ENCODE peak calls at places on chromosomes 6 and 20, in ten cellular contexts. S, L, Z, W, O, U, J, E, K and Q are unnamed samples.

GRCh38 chr20:44083220-44083933 is 103.6 kb downstream of the JPH2 start:
- DNase-seq in S (no peak), L (no peak), Z (no peak), W (no peak), O (no peak), U (no peak), J (no peak), E (no peak), K (peak), Q (no peak)

GRCh38 chr6:9732056-9732455 is 682.8 kb downstream of the TFAP2A start:
- DNase-seq in S (no peak), L (no peak), Z (no peak), W (no peak), O (no peak), U (no peak), J (no peak), E (no peak), K (no peak), Q (no peak)

GRCh38 chr6:52253494-52253893 is 9.2 kb upstream of the IL17F start:
- DNase-seq in S (no peak), L (no peak), Z (no peak), W (no peak), O (no peak), U (no peak), J (no peak), E (no peak), K (peak), Q (no peak)

GRCh38 chr6:73364549-73364948 is 2.1 kb downstream of the KHDC3L start:
- DNase-seq in S (no peak), L (no peak), Z (no peak), W (no peak), O (no peak), U (no peak), J (no peak), E (no peak), K (no peak), Q (no peak)

GRCh38 chr6:23445157-23445710 is 680.8 kb upstream of the NRSN1 start:
- DNase-seq in S (no peak), L (peak), Z (no peak), W (no peak), O (no peak), U (no peak), J (no peak), E (no peak), K (no peak), Q (no peak)

GRCh38 chr6:92329416-92329815 is 1089.9 kb downstream of the EPHA7 start:
- DNase-seq in S (no peak), L (peak), Z (no peak), W (no peak), O (no peak), U (no peak), J (no peak), E (no peak), K (no peak), Q (no peak)

GRCh38 chr6:137145421-137145820 is 28.0 kb downstream of the IL22RA2 start:
- DNase-seq in S (no peak), L (no peak), Z (no peak), W (no peak), O (no peak), U (no peak), J (no peak), E (no peak), K (peak), Q (no peak)

GRCh38 chr6:151068761-151069312 is 170.9 kb upstream of the AKAP12 start:
- DNase-seq in S (peak), L (no peak), Z (no peak), W (no peak), O (no peak), U (no peak), J (no peak), E (no peak), K (peak), Q (peak)

GRCh38 chr6:14984454-14984853 is 261.4 kb upstream of the JARID2 start:
- DNase-seq in S (no peak), L (no peak), Z (no peak), W (no peak), O (no peak), U (no peak), J (no peak), E (no peak), K (peak), Q (no peak)

GRCh38 chr20:61911824-61912223 is 153.9 kb downstream of the TAF4 start:
- DNase-seq in S (no peak), L (no peak), Z (no peak), W (no peak), O (no peak), U (no peak), J (no peak), E (no peak), K (no peak), Q (no peak)

GRCh38 chr6:153162172-153162571 is 31.1 kb upstream of the RGS17 start:
- DNase-seq in S (no peak), L (no peak), Z (no peak), W (no peak), O (no peak), U (no peak), J (no peak), E (no peak), K (no peak), Q (no peak)

GRCh38 chr6:41405941-41406340 is 70.5 kb downstream of the NCR2 start:
- DNase-seq in S (no peak), L (no peak), Z (no peak), W (no peak), O (no peak), U (no peak), J (no peak), E (no peak), K (no peak), Q (no peak)

GRCh38 chr6:7058250-7058923 is 49.4 kb upstream of the RREB1 start:
- DNase-seq in S (peak), L (no peak), Z (peak), W (no peak), O (no peak), U (no peak), J (no peak), E (no peak), K (peak), Q (no peak)

GRCh38 chr6:169689247-169689646 is 12.6 kb downstream of the WDR27 start:
- DNase-seq in S (no peak), L (no peak), Z (no peak), W (no peak), O (no peak), U (no peak), J (no peak), E (no peak), K (peak), Q (no peak)

GRCh38 chr20:50295762-50296449 is 105.3 kb downstream of the CEBPB start:
- DNase-seq in S (no peak), L (no peak), Z (no peak), W (no peak), O (no peak), U (no peak), J (no peak), E (no peak), K (no peak), Q (no peak)

GRCh38 chr6:170139531-170139930 is 151.3 kb downstream of the DLL1 start:
- DNase-seq in S (no peak), L (no peak), Z (no peak), W (no peak), O (no peak), U (no peak), J (no peak), E (no peak), K (no peak), Q (peak)

GRCh38 chr20:12966468-12967085 is 42.2 kb upstream of the SPTLC3 start:
- DNase-seq in S (peak), L (peak), Z (peak), W (no peak), O (no peak), U (peak), J (no peak), E (no peak), K (peak), Q (no peak)

GRCh38 chr6:30964075-30964474 is 19.4 kb upstream of the MUC21 start:
- DNase-seq in S (no peak), L (no peak), Z (peak), W (no peak), O (no peak), U (no peak), J (no peak), E (no peak), K (no peak), Q (no peak)

GRCh38 chr20:33915726-33916331 is 77.9 kb upstream of the RALY start:
- DNase-seq in S (no peak), L (no peak), Z (peak), W (peak), O (no peak), U (peak), J (peak), E (peak), K (no peak), Q (no peak)

GRCh38 chr6:91135406-91135805 is 548.5 kb upstream of the MAP3K7 start:
- DNase-seq in S (no peak), L (no peak), Z (no peak), W (no peak), O (no peak), U (no peak), J (no peak), E (no peak), K (no peak), Q (no peak)

DNA sequence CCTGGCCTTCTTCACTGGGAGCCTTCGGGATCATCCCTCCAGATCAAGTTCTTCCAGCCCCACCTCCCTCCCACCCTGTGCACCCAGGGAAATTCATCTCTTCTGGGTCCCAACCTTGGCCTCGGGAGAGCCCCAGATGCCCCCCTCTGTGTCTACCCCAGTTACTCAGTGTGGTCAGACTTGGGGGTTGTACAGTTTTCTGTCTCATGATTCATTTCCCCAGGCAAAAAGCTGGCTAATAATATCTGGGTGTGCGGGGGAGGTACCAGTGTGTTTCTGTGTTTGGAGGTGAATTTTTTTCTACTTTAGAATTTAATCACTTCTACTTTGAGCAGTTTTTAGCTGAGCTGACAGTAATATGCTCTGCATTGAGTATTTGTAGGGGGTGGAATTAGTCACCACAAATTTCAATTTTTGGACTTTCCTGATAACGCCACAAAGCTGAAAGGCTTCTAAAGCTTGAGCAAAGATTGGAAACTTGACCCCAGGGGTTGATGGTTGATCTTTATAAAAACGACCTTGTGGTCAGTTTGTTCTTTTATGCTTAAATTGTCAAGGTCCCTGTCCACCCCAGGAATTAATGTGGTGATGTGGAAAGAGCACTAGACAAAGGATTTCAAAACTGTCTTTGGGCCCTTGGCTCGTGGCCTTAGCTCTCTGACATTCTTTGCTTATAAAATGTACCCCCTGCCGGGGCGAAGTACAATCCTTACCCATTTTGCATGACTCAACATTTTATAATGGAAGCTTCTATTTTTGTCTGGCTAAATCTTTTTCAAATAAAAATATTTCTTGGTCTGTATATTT is 284.7 kb upstream of the TAB2 start:
- DNase-seq in S (peak), L (no peak), Z (peak), W (no peak), O (no peak), U (no peak), J (peak), E (no peak), K (peak), Q (no peak)
- H3K4me3 ChIP-seq in S (peak), L (no peak), Z (peak), W (no peak), O (peak), U (no peak), J (no peak), E (peak), K (peak), Q (no peak)

GRCh38 chr20:3784226-3784853 is 2.2 kb downstream of the CENPB start:
- DNase-seq in S (no peak), L (no peak), Z (no peak), W (no peak), O (no peak), U (no peak), J (no peak), E (no peak), K (peak), Q (no peak)

GRCh38 chr20:3784863-3785239 is 1.7 kb downstream of the CENPB start:
- DNase-seq in S (no peak), L (no peak), Z (no peak), W (no peak), O (no peak), U (no peak), J (no peak), E (no peak), K (no peak), Q (no peak)

GRCh38 chr20:3785240-3786125 is 1.1 kb downstream of the CENPB start:
- DNase-seq in S (no peak), L (peak), Z (peak), W (no peak), O (no peak), U (peak), J (no peak), E (no peak), K (peak), Q (peak)

GRCh38 chr20:3786665-3787639 is at the start of gene CENPB:
- DNase-seq in S (no peak), L (peak), Z (peak), W (peak), O (no peak), U (peak), J (peak), E (peak), K (peak), Q (peak)

GRCh38 chr20:3786126-3786484 is 435 bp downstream of the CENPB start:
- DNase-seq in S (no peak), L (peak), Z (peak), W (peak), O (no peak), U (peak), J (peak), E (peak), K (peak), Q (peak)
- H3K4me3 ChIP-seq in S (peak), L (peak), Z (peak), W (peak), O (peak), U (peak), J (peak), E (peak), K (peak), Q (peak)

GRCh38 chr6:114432380-114432779 is 89.6 kb upstream of the HS3ST5 start:
- DNase-seq in S (no peak), L (no peak), Z (peak), W (no peak), O (no peak), U (peak), J (no peak), E (no peak), K (peak), Q (no peak)
- H3K4me3 ChIP-seq in S (no peak), L (no peak), Z (no peak), W (no peak), O (no peak), U (no peak), J (no peak), E (no peak), K (no peak), Q (no peak)

GRCh38 chr6:13484138-13484708 is 3.2 kb downstream of the GFOD1 start:
- DNase-seq in S (no peak), L (peak), Z (peak), W (no peak), O (no peak), U (no peak), J (no peak), E (no peak), K (no peak), Q (no peak)
- H3K4me3 ChIP-seq in S (no peak), L (peak), Z (peak), W (no peak), O (peak), U (no peak), J (no peak), E (no peak), K (no peak), Q (peak)

GRCh38 chr6:157982580-157983438 is 1.1 kb downstream of the SYNJ2 start:
- DNase-seq in S (no peak), L (peak), Z (peak), W (no peak), O (no peak), U (peak), J (no peak), E (no peak), K (peak), Q (peak)

GRCh38 chr6:157982297-157982579 is 575 bp downstream of the SYNJ2 start:
- DNase-seq in S (no peak), L (peak), Z (peak), W (peak), O (no peak), U (peak), J (peak), E (peak), K (peak), Q (no peak)

GRCh38 chr6:157984165-157984564 is 2.5 kb downstream of the SYNJ2 start:
- DNase-seq in S (no peak), L (no peak), Z (no peak), W (no peak), O (no peak), U (no peak), J (no peak), E (no peak), K (no peak), Q (peak)

GRCh38 chr6:157984686-157985225 is 3.1 kb downstream of the SYNJ2 start:
- DNase-seq in S (no peak), L (no peak), Z (peak), W (no peak), O (no peak), U (no peak), J (no peak), E (no peak), K (no peak), Q (no peak)

DNA sequence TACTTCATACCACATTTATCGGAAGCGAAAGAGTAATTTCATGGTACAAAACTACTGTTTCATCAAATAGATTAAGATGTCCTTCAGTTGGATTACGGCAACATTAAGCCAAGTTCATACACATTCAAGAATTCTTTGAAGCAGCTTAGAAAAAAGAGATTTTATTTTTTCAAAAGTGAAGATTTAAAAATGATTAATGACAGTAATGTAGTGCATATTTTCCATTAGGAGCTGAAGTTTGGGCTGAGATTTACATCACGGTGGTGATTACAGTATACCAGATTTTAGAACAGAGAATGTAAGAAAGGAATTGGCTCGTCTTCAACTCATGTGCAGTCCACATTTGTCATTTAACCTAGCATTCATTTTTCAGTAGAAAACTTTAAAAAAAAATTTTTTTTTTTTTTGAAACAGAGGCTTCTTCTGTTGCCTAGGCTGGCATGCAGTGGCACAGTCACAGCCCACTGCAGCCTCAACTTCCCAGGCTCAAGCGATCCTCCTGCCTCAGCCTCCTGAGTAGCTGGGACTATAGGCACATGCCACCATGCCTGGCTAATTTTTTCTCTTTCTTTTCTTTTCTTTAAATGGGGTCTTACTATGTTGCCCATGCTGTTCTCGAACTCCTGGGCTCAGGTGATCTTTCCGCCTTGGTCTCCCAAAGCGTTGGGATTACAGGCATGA is 1.9 kb downstream of the SYNJ2 start:
- DNase-seq in S (no peak), L (no peak), Z (no peak), W (no peak), O (no peak), U (no peak), J (no peak), E (no peak), K (peak), Q (peak)
- H3K4me3 ChIP-seq in S (peak), L (peak), Z (no peak), W (no peak), O (peak), U (no peak), J (no peak), E (no peak), K (peak), Q (peak)

GRCh38 chr6:106527111-106527510 is 102.2 kb downstream of the RTN4IP1 start:
- DNase-seq in S (no peak), L (no peak), Z (no peak), W (no peak), O (no peak), U (no peak), J (no peak), E (no peak), K (peak), Q (no peak)

GRCh38 chr6:106525885-106526280 is 103.4 kb downstream of the RTN4IP1 start:
- DNase-seq in S (no peak), L (no peak), Z (no peak), W (no peak), O (no peak), U (no peak), J (no peak), E (no peak), K (no peak), Q (no peak)

GRCh38 chr6:106522557-106522956 is 106.7 kb downstream of the RTN4IP1 start:
- DNase-seq in S (no peak), L (no peak), Z (peak), W (no peak), O (no peak), U (no peak), J (no peak), E (no peak), K (no peak), Q (no peak)

GRCh38 chr6:106527979-106528378 is 101.3 kb downstream of the RTN4IP1 start:
- DNase-seq in S (peak), L (peak), Z (no peak), W (no peak), O (no peak), U (no peak), J (no peak), E (no peak), K (peak), Q (no peak)

DNA sequence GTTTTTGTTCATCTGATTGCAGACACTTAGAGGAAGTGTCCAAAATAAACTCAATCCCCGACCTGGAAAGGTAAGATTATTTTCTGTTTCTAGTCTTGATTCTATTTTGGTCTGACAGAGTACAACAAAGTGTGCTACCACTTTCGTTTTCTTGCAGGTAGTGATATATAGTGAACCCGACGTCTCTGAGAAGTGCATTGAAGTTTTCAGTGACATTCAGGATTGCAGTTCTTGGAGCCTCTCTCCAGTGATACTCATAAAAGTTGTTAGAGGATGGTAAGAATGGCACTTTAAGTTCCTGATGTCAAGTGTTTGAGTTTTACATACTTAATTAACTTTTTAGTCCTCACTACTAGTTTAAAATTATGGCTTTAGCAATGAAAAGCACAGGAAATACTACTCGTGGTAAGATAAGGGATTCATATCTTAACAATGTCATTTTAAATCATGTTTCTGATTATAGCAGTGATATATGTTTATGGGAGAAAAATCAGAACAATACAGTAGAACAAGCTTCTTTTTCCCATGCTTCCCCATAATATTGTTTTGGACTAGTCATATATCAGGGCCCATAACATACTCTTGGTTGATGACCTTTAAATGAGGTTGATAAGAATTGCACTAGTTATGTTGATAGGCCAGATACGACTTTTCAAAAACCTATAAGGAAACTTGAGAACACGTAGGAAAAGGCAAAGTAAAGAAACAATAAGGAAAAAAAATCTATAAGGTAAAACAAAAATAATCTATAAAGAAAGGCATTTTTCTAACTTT is 104.0 kb downstream of the RTN4IP1 start:
- DNase-seq in S (no peak), L (peak), Z (peak), W (no peak), O (no peak), U (no peak), J (no peak), E (peak), K (no peak), Q (no peak)
- H3K4me3 ChIP-seq in S (no peak), L (peak), Z (peak), W (peak), O (peak), U (no peak), J (no peak), E (peak), K (no peak), Q (no peak)

GRCh38 chr6:105401247-105402089 is 1.4 kb downstream of the PREP start:
- DNase-seq in S (no peak), L (no peak), Z (peak), W (no peak), O (no peak), U (no peak), J (no peak), E (no peak), K (peak), Q (no peak)
- H3K4me3 ChIP-seq in S (peak), L (peak), Z (peak), W (peak), O (peak), U (peak), J (peak), E (peak), K (peak), Q (peak)

GRCh38 chr6:90028995-90029635 is 134.8 kb downstream of the GJA10 start:
- DNase-seq in S (no peak), L (no peak), Z (peak), W (no peak), O (no peak), U (no peak), J (no peak), E (no peak), K (no peak), Q (no peak)
- H3K4me3 ChIP-seq in S (no peak), L (no peak), Z (no peak), W (no peak), O (no peak), U (no peak), J (no peak), E (no peak), K (no peak), Q (no peak)

GRCh38 chr20:4546786-4547185 is 174.9 kb upstream of the PRND start:
- DNase-seq in S (peak), L (peak), Z (no peak), W (no peak), O (no peak), U (no peak), J (no peak), E (no peak), K (peak), Q (no peak)
- H3K4me3 ChIP-seq in S (no peak), L (no peak), Z (no peak), W (no peak), O (no peak), U (no peak), J (no peak), E (no peak), K (no peak), Q (no peak)